ENCODE peak calls at places on chromosomes 1 and 21, in nine cellular contexts. K is stromal cell of bone marrow; G is ELR; H is small intestine; A is non-pigmented ciliary epithelial cell; M is M059J; V is HFFc6; N is stimulated activated CD8-positive, alpha-beta memory T cell treated with anti-CD3 and anti-CD28 coated beads, Interleukin-15, amount 100 ng/mL, for 24 hours; I is hepatic stellate cell. W is an unnamed sample.

GRCh38 chr1:156347337-156347736 is 9.0 kb downstream of the TSACC start:
- DNase-seq in H (no peak), G (no peak), V (peak), M (no peak), N (no peak), I (peak), A (no peak), K (peak), W (peak)

GRCh38 chr21:35254006-35254751 is 205.1 kb upstream of the RUNX1 start:
- DNase-seq in I (no peak), A (no peak), V (peak), N (no peak), M (peak), K (peak), G (peak), H (peak), W (peak)

GRCh38 chr1:29639741-29640427 is 403.6 kb downstream of the PTPRU start:
- DNase-seq in H (no peak), V (peak), A (peak), N (no peak), M (peak), I (no peak), K (peak), G (peak), W (peak)

GRCh38 chr1:89953072-89953626 is 41.8 kb upstream of the ZNF326 start:
- DNase-seq in N (no peak), K (peak), M (peak), V (peak), I (peak), G (peak), H (peak), A (peak), W (peak)

GRCh38 chr1:5509664-5510452 is 482.4 kb downstream of the NPHP4 start:
- DNase-seq in K (no peak), I (peak), N (peak), M (peak), A (no peak), H (peak), V (peak), G (peak), W (peak)

GRCh38 chr1:178664278-178664677 is 60.8 kb upstream of the RALGPS2 start:
- DNase-seq in I (no peak), K (no peak), V (no peak), H (no peak), G (no peak), A (no peak), M (no peak), N (no peak), W (no peak)

GRCh38 chr1:228814091-228814610 is 78.9 kb downstream of the RHOU start:
- DNase-seq in V (no peak), K (no peak), M (no peak), A (no peak), I (no peak), N (no peak), G (no peak), H (peak), W (no peak)

GRCh38 chr1:150551049-150551783 is 2.0 kb downstream of the ADAMTSL4 start:
- DNase-seq in V (no peak), K (no peak), I (no peak), M (no peak), G (peak), H (no peak), N (no peak), A (no peak), W (no peak)

GRCh38 chr1:15351301-15351700 is 58.4 kb upstream of the EFHD2 start:
- DNase-seq in H (peak), I (no peak), M (no peak), N (no peak), V (no peak), K (no peak), G (no peak), A (no peak), W (no peak)

GRCh38 chr1:181918893-181919728 is 142.4 kb downstream of the ZNF648 start:
- DNase-seq in G (no peak), V (no peak), A (no peak), I (no peak), K (no peak), M (no peak), H (no peak), N (no peak), W (no peak)

GRCh38 chr1:206909167-206909882 is 12.1 kb downstream of the IL24 start:
- DNase-seq in V (no peak), I (peak), A (no peak), H (peak), M (peak), K (no peak), N (no peak), G (peak), W (no peak)

GRCh38 chr1:74457269-74457668 is 55.1 kb downstream of the LRRC53 start:
- DNase-seq in I (no peak), N (no peak), M (no peak), K (no peak), V (no peak), H (no peak), G (no peak), A (no peak), W (no peak)

GRCh38 chr1:50368179-50369007 is 54.9 kb downstream of the DMRTA2 start:
- DNase-seq in A (no peak), K (no peak), N (no peak), H (peak), I (peak), M (peak), V (no peak), G (peak), W (peak)

GRCh38 chr1:3249846-3250501 is 181.0 kb downstream of the PRDM16 start:
- DNase-seq in A (no peak), V (no peak), N (no peak), I (no peak), G (no peak), K (no peak), H (peak), M (peak), W (no peak)

GRCh38 chr1:41483960-41484844 is at the start of gene EDN2:
- DNase-seq in V (no peak), G (no peak), M (peak), N (no peak), A (no peak), I (no peak), K (no peak), H (peak), W (no peak)

GRCh38 chr1:195894411-195894810 is 713.8 kb downstream of the KCNT2 start:
- DNase-seq in G (no peak), M (no peak), A (peak), H (no peak), N (no peak), V (peak), K (no peak), I (no peak), W (no peak)

GRCh38 chr1:150974580-150975478 is at the start of gene CERS2:
- DNase-seq in I (peak), K (peak), H (peak), M (peak), V (peak), G (peak), A (no peak), N (peak), W (peak)

GRCh38 chr1:181789395-181789794 is 272.1 kb downstream of the ZNF648 start:
- DNase-seq in H (no peak), G (no peak), V (no peak), A (no peak), M (no peak), N (no peak), I (no peak), K (no peak), W (no peak)

GRCh38 chr1:61270761-61271411 is 188.5 kb downstream of the NFIA start:
- DNase-seq in M (no peak), V (no peak), H (no peak), K (no peak), A (peak), N (no peak), G (no peak), I (no peak), W (no peak)

GRCh38 chr1:157286646-157287420 is 148.6 kb upstream of the ETV3 start:
- DNase-seq in V (no peak), I (no peak), A (no peak), N (no peak), K (no peak), M (no peak), G (no peak), H (no peak), W (no peak)

GRCh38 chr1:110064576-110065337 is 5.7 kb downstream of the ALX3 start:
- DNase-seq in V (no peak), A (no peak), M (no peak), I (no peak), G (no peak), K (no peak), N (no peak), H (no peak), W (no peak)

GRCh38 chr1:229862017-229862774 is 204.8 kb upstream of the GALNT2 start:
- DNase-seq in K (no peak), H (no peak), V (no peak), A (no peak), G (no peak), N (no peak), M (no peak), I (no peak), W (no peak)

GRCh38 chr1:117512728-117513321 is 93.0 kb upstream of the TENT5C start:
- DNase-seq in H (peak), G (peak), K (peak), N (no peak), M (peak), A (peak), I (no peak), V (peak), W (peak)

GRCh38 chr1:6241887-6242740 is 1.9 kb upstream of the HES3 start:
- DNase-seq in H (no peak), G (no peak), K (no peak), I (no peak), V (no peak), A (no peak), M (no peak), N (no peak), W (no peak)

GRCh38 chr1:32636793-32637561 is 13.4 kb downstream of the ZBTB8OS start:
- DNase-seq in V (no peak), K (no peak), A (no peak), I (no peak), N (no peak), H (no peak), M (no peak), G (no peak), W (no peak)